ENCODE peak calls at places on chromosome 5, in eight cellular contexts. G, E, A, W, O, I, Z and N are unnamed samples.

GRCh38 chr5:14628346-14628745 is 36.2 kb upstream of the OTULIN start:
- DNase-seq in G (no peak), E (no peak), A (peak), W (peak), O (peak), I (peak), Z (peak), N (peak)

GRCh38 chr5:77958642-77959315 is 182.6 kb upstream of the TBCA start:
- DNase-seq in G (no peak), E (no peak), A (no peak), W (no peak), O (no peak), I (no peak), Z (no peak), N (no peak)

GRCh38 chr5:84384604-84385575 is at the start of gene EDIL3:
- DNase-seq in G (no peak), E (no peak), A (peak), W (peak), O (peak), I (no peak), Z (no peak), N (no peak)

GRCh38 chr5:54470191-54470590 is 14.7 kb downstream of the HSPB3 start:
- DNase-seq in G (no peak), E (no peak), A (peak), W (peak), O (no peak), I (no peak), Z (no peak), N (no peak)

GRCh38 chr5:117982691-117983090 is 1005.7 kb downstream of the DTWD2 start:
- DNase-seq in G (no peak), E (no peak), A (no peak), W (no peak), O (no peak), I (no peak), Z (no peak), N (no peak)

GRCh38 chr5:54821445-54822330 is 163.7 kb downstream of the ESM1 start:
- DNase-seq in G (no peak), E (no peak), A (no peak), W (peak), O (no peak), I (no peak), Z (no peak), N (no peak)

GRCh38 chr5:9516591-9516990 is 29.3 kb downstream of the SEMA5A start:
- DNase-seq in G (no peak), E (no peak), A (no peak), W (no peak), O (no peak), I (no peak), Z (no peak), N (no peak)

GRCh38 chr5:128228506-128228905 is 144.9 kb downstream of the SLC12A2 start:
- DNase-seq in G (no peak), E (peak), A (peak), W (peak), O (no peak), I (no peak), Z (no peak), N (no peak)

GRCh38 chr5:10277773-10278630 is 27.9 kb downstream of the CCT5 start:
- DNase-seq in G (no peak), E (no peak), A (no peak), W (no peak), O (no peak), I (no peak), Z (no peak), N (no peak)

GRCh38 chr5:10762776-10763500 is 1.9 kb upstream of the DAP start:
- DNase-seq in G (no peak), E (no peak), A (no peak), W (peak), O (no peak), I (no peak), Z (no peak), N (no peak)

GRCh38 chr5:167576126-167576525 is 715.3 kb upstream of the WWC1 start:
- DNase-seq in G (no peak), E (no peak), A (peak), W (no peak), O (no peak), I (no peak), Z (no peak), N (no peak)
- TF ChIP-seq CTCF in G (no peak), E (no peak), A (peak), W (peak), O (no peak), I (peak), Z (no peak), N (no peak)

GRCh38 chr5:151155777-151156731 is 1.5 kb downstream of the ANXA6 start:
- DNase-seq in G (no peak), E (no peak), A (peak), W (peak), O (no peak), I (no peak), Z (peak), N (peak)
- TF ChIP-seq CTCF in G (no peak), E (no peak), A (no peak), W (no peak), O (no peak), I (no peak), Z (no peak), N (no peak)

GRCh38 chr5:172266071-172266675 is 17.4 kb downstream of the UBTD2 start:
- DNase-seq in G (no peak), E (no peak), A (no peak), W (no peak), O (no peak), I (no peak), Z (no peak), N (no peak)

GRCh38 chr5:172267943-172268342 is 15.6 kb downstream of the UBTD2 start:
- DNase-seq in G (no peak), E (no peak), A (no peak), W (no peak), O (no peak), I (no peak), Z (no peak), N (no peak)

GRCh38 chr5:172266676-172267092 is 16.9 kb downstream of the UBTD2 start:
- DNase-seq in G (no peak), E (no peak), A (no peak), W (peak), O (peak), I (no peak), Z (no peak), N (no peak)

GRCh38 chr5:172264814-172265213 is 18.8 kb downstream of the UBTD2 start:
- DNase-seq in G (no peak), E (no peak), A (no peak), W (no peak), O (no peak), I (no peak), Z (no peak), N (no peak)
- TF ChIP-seq CTCF in G (no peak), E (no peak), A (no peak), W (no peak), O (no peak), I (no peak), Z (no peak), N (no peak)

GRCh38 chr5:139711067-139711851 is 63.1 kb downstream of the CXXC5 start:
- DNase-seq in G (no peak), E (no peak), A (peak), W (peak), O (peak), I (no peak), Z (peak), N (peak)
- TF ChIP-seq CTCF in G (no peak), E (peak), A (peak), W (peak), O (no peak), I (peak), Z (peak), N (peak)

GRCh38 chr5:121967187-121967586 is 5.4 kb downstream of the SRFBP1 start:
- DNase-seq in G (no peak), E (no peak), A (peak), W (peak), O (no peak), I (no peak), Z (no peak), N (no peak)
- TF ChIP-seq CTCF in G (peak), E (peak), A (peak), W (peak), O (no peak), I (peak), Z (no peak), N (no peak)

DNA sequence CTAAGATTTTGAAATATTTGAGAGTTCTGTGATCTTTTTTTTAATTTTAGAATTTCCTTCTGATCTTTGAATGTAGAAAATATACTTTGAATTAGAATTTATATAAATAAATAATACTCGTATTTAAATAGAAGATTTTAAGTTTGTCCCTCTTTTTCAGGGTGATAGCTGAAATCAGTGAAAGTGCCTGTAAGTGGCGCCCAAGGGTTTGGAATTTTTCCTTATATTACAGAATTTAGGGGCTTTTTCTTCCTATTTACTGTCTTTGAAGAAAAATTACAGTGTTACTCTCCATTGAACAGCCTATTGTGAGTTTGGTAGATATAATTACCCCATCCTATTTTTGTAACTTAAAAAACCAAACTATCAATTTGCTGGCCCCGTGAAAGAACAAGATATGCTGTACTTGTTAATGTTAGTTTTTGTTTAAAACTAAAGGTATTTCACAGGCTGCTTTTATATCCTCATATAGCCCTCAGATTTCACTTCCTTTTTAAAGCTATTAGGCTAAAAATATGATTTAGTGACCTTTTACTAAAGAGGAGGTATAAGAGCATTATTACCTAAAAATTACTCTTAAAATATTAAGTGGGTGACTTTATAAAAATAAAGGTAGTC is 3.2 kb downstream of the MAP3K1 start:
- DNase-seq in G (no peak), E (no peak), A (peak), W (peak), O (no peak), I (no peak), Z (no peak), N (no peak)
- TF ChIP-seq CTCF in G (no peak), E (peak), A (peak), W (peak), O (peak), I (peak), Z (no peak), N (peak)

GRCh38 chr5:12269164-12269563 is 364.9 kb upstream of the CTNND2 start:
- DNase-seq in G (no peak), E (no peak), A (no peak), W (no peak), O (no peak), I (no peak), Z (no peak), N (no peak)

GRCh38 chr5:12277504-12278192 is 373.4 kb upstream of the CTNND2 start:
- DNase-seq in G (no peak), E (no peak), A (no peak), W (no peak), O (no peak), I (no peak), Z (peak), N (peak)

GRCh38 chr5:12274236-12274635 is 370.0 kb upstream of the CTNND2 start:
- DNase-seq in G (no peak), E (no peak), A (no peak), W (no peak), O (no peak), I (no peak), Z (no peak), N (no peak)

GRCh38 chr5:12270914-12271313 is 366.7 kb upstream of the CTNND2 start:
- DNase-seq in G (no peak), E (no peak), A (no peak), W (no peak), O (no peak), I (no peak), Z (no peak), N (no peak)

GRCh38 chr5:12272389-12272788 is 368.1 kb upstream of the CTNND2 start:
- DNase-seq in G (no peak), E (no peak), A (no peak), W (no peak), O (no peak), I (no peak), Z (no peak), N (no peak)
- TF ChIP-seq CTCF in G (no peak), E (no peak), A (no peak), W (no peak), O (peak), I (no peak), Z (no peak), N (no peak)

GRCh38 chr5:170149206-170149515 is 43.5 kb downstream of the FOXI1 start:
- DNase-seq in G (no peak), E (no peak), A (no peak), W (no peak), O (no peak), I (no peak), Z (no peak), N (no peak)
- TF ChIP-seq CTCF in G (no peak), E (no peak), A (no peak), W (no peak), O (no peak), I (no peak), Z (no peak), N (no peak)

GRCh38 chr5:69140827-69141226 is 26.1 kb upstream of the CCNB1 start:
- DNase-seq in G (no peak), E (no peak), A (no peak), W (no peak), O (no peak), I (no peak), Z (no peak), N (no peak)
- TF ChIP-seq CTCF in G (no peak), E (no peak), A (no peak), W (no peak), O (no peak), I (no peak), Z (no peak), N (no peak)